ENCODE peak calls at places on chromosomes 5 and 9, in six cellular contexts. G is K562, M is H1, U is GM12878, L is HepG2, R is GM12892. N is an unnamed sample.

GRCh38 chr9:107086460-107086859 is 196.6 kb upstream of the RAD23B start:
- DNase-seq in G (no peak), M (no peak), U (no peak), L (no peak), R (no peak), N (no peak)

GRCh38 chr5:179621551-179621971 is 1.9 kb downstream of the HNRNPH1 start:
- DNase-seq in G (no peak), M (no peak), U (no peak), L (no peak), R (no peak), N (no peak)

GRCh38 chr9:76615149-76615548 is 149.1 kb upstream of the PCA3 start:
- DNase-seq in G (no peak), M (no peak), U (no peak), L (peak), R (no peak), N (no peak)

GRCh38 chr5:111582962-111583669 is 70.8 kb upstream of the STARD4 start:
- DNase-seq in G (no peak), M (no peak), U (no peak), L (no peak), R (no peak), N (no peak)

GRCh38 chr5:104119529-104119928 is 556.9 kb upstream of the NUDT12 start:
- DNase-seq in G (no peak), M (no peak), U (no peak), L (no peak), R (no peak), N (no peak)

GRCh38 chr5:173673295-173674170 is 57.1 kb upstream of the BOD1 start:
- DNase-seq in G (no peak), M (no peak), U (no peak), L (no peak), R (no peak), N (no peak)

GRCh38 chr5:56029457-56029856 is 34.7 kb upstream of the IL6ST start:
- DNase-seq in G (no peak), M (no peak), U (no peak), L (no peak), R (no peak), N (no peak)

GRCh38 chr9:18347381-18348084 is 126.4 kb upstream of the ADAMTSL1 start:
- DNase-seq in G (no peak), M (no peak), U (no peak), L (no peak), R (no peak), N (no peak)

GRCh38 chr9:132224645-132225044 is 62.8 kb downstream of the NTNG2 start:
- DNase-seq in G (no peak), M (no peak), U (no peak), L (no peak), R (no peak), N (no peak)

GRCh38 chr9:113963017-113963620 is 87.0 kb downstream of the ZNF618 start:
- DNase-seq in G (peak), M (peak), U (no peak), L (peak), R (peak), N (peak)

GRCh38 chr9:69582544-69583297 is 89.5 kb downstream of the APBA1 start:
- DNase-seq in G (no peak), M (no peak), U (no peak), L (no peak), R (no peak), N (no peak)

GRCh38 chr5:138068742-138069375 is 15.0 kb upstream of the WNT8A start:
- DNase-seq in G (peak), M (peak), U (peak), L (peak), R (peak), N (peak)

GRCh38 chr9:16368425-16369087 is 501.9 kb downstream of the BNC2 start:
- DNase-seq in G (no peak), M (no peak), U (no peak), L (no peak), R (no peak), N (no peak)

GRCh38 chr9:131422241-131422792 is 28.4 kb downstream of the PRRC2B start:
- DNase-seq in G (no peak), M (no peak), U (no peak), L (no peak), R (no peak), N (no peak)

GRCh38 chr5:168317521-168318147 is 26.2 kb downstream of the WWC1 start:
- DNase-seq in G (peak), M (no peak), U (no peak), L (peak), R (no peak), N (no peak)

GRCh38 chr5:125198270-125198974 is 452.0 kb upstream of the ZNF608 start:
- DNase-seq in G (no peak), M (no peak), U (no peak), L (no peak), R (no peak), N (no peak)

GRCh38 chr9:27475057-27475456 is 49.0 kb upstream of the IFNK start:
- DNase-seq in G (no peak), M (no peak), U (no peak), L (no peak), R (no peak), N (no peak)

GRCh38 chr5:155222393-155222792 is 208.8 kb downstream of the KIF4B start:
- DNase-seq in G (no peak), M (no peak), U (no peak), L (no peak), R (no peak), N (no peak)

GRCh38 chr5:94471496-94471895 is 146.9 kb downstream of the KIAA0825 start:
- DNase-seq in G (no peak), M (no peak), U (no peak), L (no peak), R (no peak), N (no peak)

GRCh38 chr5:133292300-133292699 is 240.5 kb downstream of the HSPA4 start:
- DNase-seq in G (no peak), M (no peak), U (no peak), L (no peak), R (no peak), N (no peak)

GRCh38 chr5:84168841-84169240 is 215.8 kb downstream of the EDIL3 start:
- DNase-seq in G (no peak), M (no peak), U (no peak), L (no peak), R (no peak), N (no peak)

GRCh38 chr9:70111042-70111602 is 67.5 kb downstream of the MAMDC2 start:
- DNase-seq in G (peak), M (peak), U (no peak), L (peak), R (peak), N (peak)

GRCh38 chr5:38257236-38258036 is 923 bp upstream of the EGFLAM start:
- DNase-seq in G (no peak), M (peak), U (no peak), L (no peak), R (no peak), N (no peak)

GRCh38 chr5:149153751-149154610 is 12.7 kb downstream of the ABLIM3 start:
- DNase-seq in G (no peak), M (no peak), U (no peak), L (peak), R (no peak), N (no peak)

GRCh38 chr5:35470866-35471265 is 146.8 kb upstream of the SPEF2 start:
- DNase-seq in G (no peak), M (no peak), U (no peak), L (peak), R (no peak), N (no peak)

GRCh38 chr5:40134883-40135520 is 544.7 kb upstream of the PTGER4 start:
- DNase-seq in G (no peak), M (no peak), U (no peak), L (no peak), R (no peak), N (no peak)

GRCh38 chr5:36177154-36177553 is 25.2 kb downstream of the SKP2 start:
- DNase-seq in G (no peak), M (no peak), U (peak), L (no peak), R (no peak), N (peak)

GRCh38 chr9:128104171-128104618 is 23.3 kb downstream of the PTGES2 start:
- DNase-seq in G (no peak), M (no peak), U (no peak), L (peak), R (no peak), N (no peak)

GRCh38 chr9:37732086-37732744 is 21.4 kb upstream of the TRMT10B start:
- DNase-seq in G (no peak), M (no peak), U (no peak), L (no peak), R (no peak), N (no peak)

GRCh38 chr9:106174331-106174730 is 480.0 kb downstream of the TMEM38B start:
- DNase-seq in G (no peak), M (no peak), U (no peak), L (no peak), R (no peak), N (no peak)

GRCh38 chr9:32966036-32966435 is 35.4 kb downstream of the APTX start:
- DNase-seq in G (no peak), M (no peak), U (no peak), L (no peak), R (no peak), N (no peak)

GRCh38 chr5:83249156-83249555 is 171.8 kb downstream of the XRCC4 start:
- DNase-seq in G (no peak), M (no peak), U (no peak), L (no peak), R (no peak), N (no peak)

GRCh38 chr9:13431137-13431536 is 151.6 kb upstream of the MPDZ start:
- DNase-seq in G (no peak), M (no peak), U (no peak), L (no peak), R (no peak), N (no peak)

GRCh38 chr9:101477736-101478135 is 42.2 kb upstream of the ALDOB start:
- DNase-seq in G (no peak), M (no peak), U (no peak), L (no peak), R (no peak), N (no peak)

GRCh38 chr5:172002840-172003512 is 3.5 kb downstream of the FBXW11 start:
- DNase-seq in G (no peak), M (no peak), U (no peak), L (no peak), R (no peak), N (no peak)

GRCh38 chr5:159669559-159669958 is 246.7 kb upstream of the ADRA1B start:
- DNase-seq in G (no peak), M (no peak), U (no peak), L (no peak), R (no peak), N (no peak)

GRCh38 chr5:41246376-41246775 is 33.0 kb upstream of the C6 start:
- DNase-seq in G (no peak), M (no peak), U (no peak), L (no peak), R (no peak), N (no peak)

GRCh38 chr9:121567142-121568100 is 67.8 kb upstream of the GGTA1 start:
- DNase-seq in G (no peak), M (no peak), U (no peak), L (no peak), R (no peak), N (no peak)

GRCh38 chr9:129486496-129487306 is 134.2 kb downstream of the C9orf50 start:
- DNase-seq in G (no peak), M (no peak), U (no peak), L (no peak), R (no peak), N (no peak)
- TF ChIP-seq POLR2A in G (no peak), M (no peak), U (no peak), L (no peak), R (no peak), N (no peak)

GRCh38 chr5:87762631-87763030 is 349.9 kb upstream of the CCNH start:
- DNase-seq in G (no peak), M (no peak), U (no peak), L (no peak), R (no peak), N (no peak)
- TF ChIP-seq TAF1 in G (no peak), M (no peak), U (no peak), L (no peak), R (no peak), N (no peak)

GRCh38 chr5:108748354-108749129 is 845 bp downstream of the FER start:
- DNase-seq in G (peak), M (peak), U (peak), L (peak), R (peak), N (peak)
- TF ChIP-seq POLR2A in G (peak), M (peak), U (peak), L (peak), R (peak), N (peak)

GRCh38 chr9:108272350-108272899 is 583.4 kb downstream of the ACTL7B start:
- DNase-seq in G (peak), M (peak), U (no peak), L (peak), R (no peak), N (no peak)
- TF ChIP-seq TAF1 in G (no peak), M (no peak), U (no peak), L (no peak), R (no peak), N (no peak)

N was measured in GM12891.